ENCODE peak calls at places on chromosomes 11 and 22, in five cellular contexts. One of them, this sample, is unnamed.

GRCh38 chr11:88555018-88555828 is 217.7 kb upstream of the CTSC start:
- DNase-seq in HepG2: no peak
- DNase-seq in IMR-90: peak
- DNase-seq in A549: peak
- DNase-seq in K562: no peak
- DNase-seq in this sample: no peak

GRCh38 chr11:36352919-36353318 is 56.8 kb downstream of the PRR5L start:
- DNase-seq in HepG2: no peak
- DNase-seq in IMR-90: no peak
- DNase-seq in A549: no peak
- DNase-seq in K562: no peak
- DNase-seq in this sample: no peak

GRCh38 chr11:35798423-35798822 is 135.8 kb downstream of the TRIM44 start:
- DNase-seq in K562: no peak
- DNase-seq in A549: no peak
- DNase-seq in IMR-90: peak
- DNase-seq in HepG2: no peak
- DNase-seq in this sample: no peak

GRCh38 chr11:82365351-82365750 is 368.3 kb downstream of the FAM181B start:
- DNase-seq in IMR-90: no peak
- DNase-seq in A549: no peak
- DNase-seq in K562: no peak
- DNase-seq in HepG2: no peak
- DNase-seq in this sample: no peak

GRCh38 chr11:93329936-93330445 is 551 bp upstream of the DEUP1 start:
- DNase-seq in A549: no peak
- DNase-seq in IMR-90: no peak
- DNase-seq in HepG2: no peak
- DNase-seq in K562: peak
- DNase-seq in this sample: no peak

GRCh38 chr11:33347490-33348125 is 90.4 kb downstream of the HIPK3 start:
- DNase-seq in HepG2: no peak
- DNase-seq in IMR-90: no peak
- DNase-seq in A549: no peak
- DNase-seq in K562: no peak
- DNase-seq in this sample: no peak

GRCh38 chr11:126547161-126547560 is 191.7 kb downstream of the ST3GAL4 start:
- DNase-seq in HepG2: no peak
- DNase-seq in K562: no peak
- DNase-seq in IMR-90: peak
- DNase-seq in A549: no peak
- DNase-seq in this sample: no peak

GRCh38 chr11:4393209-4394196 is at the start of gene TRIM21:
- DNase-seq in A549: peak
- DNase-seq in IMR-90: peak
- DNase-seq in K562: peak
- DNase-seq in HepG2: peak
- DNase-seq in this sample: peak

GRCh38 chr11:132719684-132720083 is 812.6 kb downstream of the OPCML start:
- DNase-seq in IMR-90: no peak
- DNase-seq in K562: no peak
- DNase-seq in HepG2: no peak
- DNase-seq in A549: no peak
- DNase-seq in this sample: no peak

GRCh38 chr11:45083544-45084087 is 62.8 kb upstream of the PRDM11 start:
- DNase-seq in K562: peak
- DNase-seq in A549: peak
- DNase-seq in IMR-90: no peak
- DNase-seq in HepG2: peak
- DNase-seq in this sample: peak

GRCh38 chr11:57476223-57476882 is 16.0 kb downstream of the RTN4RL2 start:
- DNase-seq in A549: no peak
- DNase-seq in HepG2: no peak
- DNase-seq in K562: no peak
- DNase-seq in IMR-90: no peak
- DNase-seq in this sample: peak

GRCh38 chr22:18110194-18110943 is at the start of gene TUBA8:
- DNase-seq in K562: no peak
- DNase-seq in A549: no peak
- DNase-seq in IMR-90: peak
- DNase-seq in HepG2: no peak
- DNase-seq in this sample: no peak

GRCh38 chr11:57410287-57410686 is 16.6 kb downstream of the SLC43A3 start:
- DNase-seq in A549: no peak
- DNase-seq in HepG2: no peak
- DNase-seq in K562: no peak
- DNase-seq in IMR-90: peak
- DNase-seq in this sample: no peak

GRCh38 chr22:27959335-27960090 is 40.5 kb upstream of the PITPNB start:
- DNase-seq in IMR-90: no peak
- DNase-seq in K562: no peak
- DNase-seq in HepG2: no peak
- DNase-seq in A549: no peak
- DNase-seq in this sample: no peak

GRCh38 chr11:62708423-62709261 is 1.2 kb downstream of the GNG3 start:
- DNase-seq in IMR-90: no peak
- DNase-seq in A549: no peak
- DNase-seq in HepG2: no peak
- DNase-seq in K562: no peak
- DNase-seq in this sample: no peak

GRCh38 chr11:64331569-64332371 is 8.2 kb upstream of the CCDC88B start:
- DNase-seq in IMR-90: peak
- DNase-seq in K562: peak
- DNase-seq in HepG2: peak
- DNase-seq in A549: peak
- DNase-seq in this sample: no peak

GRCh38 chr22:45911601-45912271 is 65.2 kb downstream of the WNT7B start:
- DNase-seq in K562: peak
- DNase-seq in A549: peak
- DNase-seq in HepG2: peak
- DNase-seq in IMR-90: no peak
- DNase-seq in this sample: no peak

GRCh38 chr11:8090756-8091155 is 9.7 kb downstream of the TUB start:
- DNase-seq in HepG2: peak
- DNase-seq in IMR-90: no peak
- DNase-seq in K562: peak
- DNase-seq in A549: peak
- DNase-seq in this sample: peak
- TF ChIP-seq MAFK in HepG2: no peak
- TF ChIP-seq MAFK in IMR-90: no peak
- TF ChIP-seq MAFK in K562: no peak
- TF ChIP-seq MAFK in A549: no peak
- TF ChIP-seq MAFK in this sample: no peak

DNA sequence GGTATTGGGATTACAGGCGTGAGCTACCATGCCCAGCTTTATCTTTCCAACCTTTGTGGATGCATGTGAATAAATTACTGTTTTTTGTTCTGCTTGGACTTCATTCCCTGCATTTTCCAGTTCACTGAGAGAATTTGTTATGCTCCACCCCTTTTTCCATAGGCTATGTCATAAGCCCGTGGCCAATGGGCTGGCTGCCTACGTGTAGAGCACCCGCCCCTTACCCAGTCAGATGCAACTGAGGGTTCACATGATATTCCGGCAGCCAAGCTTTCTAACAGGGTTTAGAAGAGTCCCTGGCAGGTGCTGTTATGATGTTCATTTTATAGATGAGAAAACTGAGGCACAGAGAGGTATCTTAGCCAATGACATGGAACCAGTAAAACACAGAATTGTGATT is 42.6 kb upstream of the RASD2 start:
- DNase-seq in HepG2: no peak
- DNase-seq in IMR-90: peak
- DNase-seq in A549: no peak
- DNase-seq in K562: peak
- DNase-seq in this sample: no peak
- TF ChIP-seq MAFK in HepG2: no peak
- TF ChIP-seq MAFK in IMR-90: no peak
- TF ChIP-seq MAFK in A549: no peak
- TF ChIP-seq MAFK in K562: no peak
- TF ChIP-seq MAFK in this sample: no peak

GRCh38 chr11:71091506-71092265 is 160.7 kb downstream of the SHANK2 start:
- DNase-seq in A549: no peak
- DNase-seq in IMR-90: no peak
- DNase-seq in K562: no peak
- DNase-seq in HepG2: no peak
- DNase-seq in this sample: no peak
- TF ChIP-seq MAFK in A549: no peak
- TF ChIP-seq MAFK in IMR-90: no peak
- TF ChIP-seq MAFK in K562: no peak
- TF ChIP-seq MAFK in HepG2: no peak
- TF ChIP-seq MAFK in this sample: no peak

DNA sequence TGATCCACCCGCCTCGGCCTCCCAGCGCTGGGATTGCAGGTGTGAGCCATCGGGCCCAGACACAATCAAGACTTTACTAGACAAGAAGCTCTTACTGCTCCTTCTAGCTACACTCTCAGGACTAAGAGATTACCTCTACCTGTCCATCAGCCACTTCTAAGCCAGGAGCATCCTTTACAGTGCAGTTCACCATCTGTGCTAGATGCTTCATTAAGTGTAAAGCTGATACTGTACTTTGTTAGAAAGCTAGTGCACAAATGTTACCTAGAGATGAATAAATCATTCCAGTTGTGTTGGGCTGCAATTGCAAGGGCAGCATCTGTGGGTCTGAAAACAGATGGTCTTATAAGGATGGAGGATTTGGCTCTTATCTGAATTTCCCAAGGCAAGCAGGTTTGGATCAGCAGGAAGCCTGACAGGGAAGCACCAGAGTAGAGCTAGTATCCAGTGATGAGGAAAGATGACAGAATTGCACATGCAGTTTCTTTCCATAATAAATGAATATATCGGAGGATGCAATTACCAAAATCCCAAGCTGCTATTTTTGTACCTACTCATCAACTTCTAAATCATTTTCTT is 58.3 kb downstream of the FAM168A start:
- DNase-seq in IMR-90: no peak
- DNase-seq in HepG2: no peak
- DNase-seq in K562: no peak
- DNase-seq in A549: no peak
- DNase-seq in this sample: no peak
- TF ChIP-seq MAFK in IMR-90: no peak
- TF ChIP-seq MAFK in HepG2: no peak
- TF ChIP-seq MAFK in K562: no peak
- TF ChIP-seq MAFK in A549: no peak
- TF ChIP-seq MAFK in this sample: no peak

DNA sequence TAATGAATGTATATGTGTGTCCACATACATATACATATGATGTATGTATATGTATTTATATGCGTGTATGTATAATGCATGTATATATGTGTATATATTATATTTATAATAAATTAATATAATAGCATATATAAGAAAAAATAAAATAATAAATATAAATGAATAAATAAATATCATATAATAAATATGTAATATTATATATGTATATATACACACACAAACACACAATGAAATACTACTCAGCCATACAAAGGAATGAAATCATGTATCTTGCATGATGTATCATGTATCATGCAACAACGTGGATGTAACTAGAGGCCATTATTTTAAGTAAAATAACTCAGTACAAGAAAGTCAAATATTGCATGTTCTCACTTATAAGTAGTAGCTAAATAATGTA is 788.7 kb upstream of the CHORDC1 start:
- DNase-seq in K562: no peak
- DNase-seq in IMR-90: no peak
- DNase-seq in HepG2: no peak
- DNase-seq in A549: no peak
- DNase-seq in this sample: no peak
- TF ChIP-seq MAFK in K562: no peak
- TF ChIP-seq MAFK in IMR-90: no peak
- TF ChIP-seq MAFK in HepG2: no peak
- TF ChIP-seq MAFK in A549: no peak
- TF ChIP-seq MAFK in this sample: no peak

GRCh38 chr22:32883131-32883530 is 81.6 kb downstream of the TIMP3 start:
- DNase-seq in IMR-90: no peak
- DNase-seq in HepG2: no peak
- DNase-seq in K562: peak
- DNase-seq in A549: no peak
- DNase-seq in this sample: no peak

GRCh38 chr22:32880061-32880460 is 78.6 kb downstream of the TIMP3 start:
- DNase-seq in IMR-90: peak
- DNase-seq in A549: no peak
- DNase-seq in HepG2: no peak
- DNase-seq in K562: no peak
- DNase-seq in this sample: no peak

GRCh38 chr22:32880531-32880905 is 79.0 kb downstream of the TIMP3 start:
- DNase-seq in HepG2: no peak
- DNase-seq in A549: no peak
- DNase-seq in K562: peak
- DNase-seq in IMR-90: no peak
- DNase-seq in this sample: no peak

GRCh38 chr22:32879550-32879949 is 78.0 kb downstream of the TIMP3 start:
- DNase-seq in IMR-90: no peak
- DNase-seq in K562: no peak
- DNase-seq in HepG2: no peak
- DNase-seq in A549: no peak
- DNase-seq in this sample: no peak

DNA sequence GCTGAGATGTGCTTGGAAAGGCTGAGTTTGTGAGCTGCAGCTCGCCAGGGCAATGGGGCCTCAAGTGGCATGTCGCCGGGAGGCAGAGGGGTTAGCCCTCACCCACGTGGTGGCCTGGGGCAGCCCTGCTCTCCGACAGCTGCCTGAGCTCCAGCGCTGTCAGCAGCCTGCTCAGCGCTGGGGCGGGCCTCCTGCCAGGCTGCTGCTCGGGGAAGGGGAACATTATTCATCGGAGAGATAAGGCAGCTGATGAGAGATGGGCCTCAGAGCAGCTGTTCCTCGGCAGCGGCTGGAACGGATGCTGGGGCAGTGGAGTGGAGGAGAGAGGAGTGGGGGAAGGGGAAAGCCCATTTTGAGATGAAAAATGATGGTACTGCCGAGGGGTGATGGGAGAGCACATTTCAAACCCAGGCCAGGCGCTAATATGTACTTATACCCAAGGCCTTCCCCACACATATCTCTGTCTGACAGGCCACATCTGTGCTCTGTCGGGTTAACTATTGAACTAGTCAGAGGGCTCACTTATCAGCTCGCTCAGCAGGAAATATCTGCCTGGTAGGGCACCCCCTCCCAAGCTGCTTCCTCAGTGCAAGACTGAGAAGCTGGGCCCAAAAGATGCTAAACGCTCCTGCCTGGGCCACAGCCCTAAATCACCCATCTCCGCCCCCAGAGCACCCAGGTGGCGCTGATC is 79.5 kb downstream of the TIMP3 start:
- DNase-seq in IMR-90: peak
- DNase-seq in K562: peak
- DNase-seq in A549: no peak
- DNase-seq in HepG2: no peak
- DNase-seq in this sample: no peak
- TF ChIP-seq MAFK in IMR-90: no peak
- TF ChIP-seq MAFK in K562: no peak
- TF ChIP-seq MAFK in A549: no peak
- TF ChIP-seq MAFK in HepG2: no peak
- TF ChIP-seq MAFK in this sample: no peak

GRCh38 chr11:17273668-17274321 is 2.7 kb upstream of the NUCB2 start:
- DNase-seq in HepG2: no peak
- DNase-seq in A549: peak
- DNase-seq in K562: no peak
- DNase-seq in IMR-90: no peak
- DNase-seq in this sample: no peak
- TF ChIP-seq MAFK in HepG2: no peak
- TF ChIP-seq MAFK in A549: no peak
- TF ChIP-seq MAFK in K562: no peak
- TF ChIP-seq MAFK in IMR-90: no peak
- TF ChIP-seq MAFK in this sample: no peak

GRCh38 chr22:36816635-36817428 is at the start of gene PVALB:
- DNase-seq in K562: peak
- DNase-seq in IMR-90: peak
- DNase-seq in A549: no peak
- DNase-seq in HepG2: no peak
- DNase-seq in this sample: no peak
- TF ChIP-seq MAFK in K562: no peak
- TF ChIP-seq MAFK in IMR-90: peak
- TF ChIP-seq MAFK in A549: no peak
- TF ChIP-seq MAFK in HepG2: peak
- TF ChIP-seq MAFK in this sample: no peak

This sample was measured in H1.